ENCODE peak calls at places on chromosomes 13 and 19, in five cellular contexts. P is EH; U is CD14-positive monocyte; G is activated CD4-positive, alpha-beta memory T cell treated with anti-CD3 and anti-CD28 coated beads, Interleukin-2, amount 10 ng/mL, durations not matched to agents 7 days and 5 days; I is SW 1271. F is an unnamed sample.

GRCh38 chr19:2852598-2852997 is 11.3 kb downstream of the ZNF555 start:
- DNase-seq in P (no peak), U (no peak), G (no peak), I (no peak), F (no peak)

GRCh38 chr13:52141299-52141698 is 12.4 kb upstream of the NEK5 start:
- DNase-seq in P (no peak), U (no peak), G (no peak), I (no peak), F (no peak)

GRCh38 chr13:52899206-52899605 is 50.8 kb upstream of the PCDH8 start:
- DNase-seq in P (no peak), U (no peak), G (no peak), I (no peak), F (no peak)

GRCh38 chr13:49464621-49465325 is 20.7 kb downstream of the SETDB2 start:
- DNase-seq in P (peak), U (no peak), G (no peak), I (no peak), F (no peak)

GRCh38 chr13:92842145-92842544 is 384.5 kb upstream of the GPC6 start:
- DNase-seq in P (peak), U (no peak), G (no peak), I (peak), F (no peak)

GRCh38 chr13:50915562-50915961 is 6.0 kb downstream of the RNASEH2B start:
- DNase-seq in P (no peak), U (no peak), G (no peak), I (no peak), F (peak)

GRCh38 chr13:34578917-34579316 is 363.2 kb upstream of the NBEA start:
- DNase-seq in P (peak), U (no peak), G (no peak), I (no peak), F (no peak)

GRCh38 chr13:108920137-108920536 is 290.7 kb downstream of the MYO16 start:
- DNase-seq in P (no peak), U (no peak), G (no peak), I (no peak), F (no peak)

GRCh38 chr13:39565036-39565949 is 37.7 kb downstream of the LHFPL6 start:
- DNase-seq in P (peak), U (no peak), G (no peak), I (peak), F (no peak)

GRCh38 chr13:28574617-28575142 is 79.8 kb upstream of the FLT1 start:
- DNase-seq in P (peak), U (peak), G (peak), I (peak), F (no peak)

GRCh38 chr19:17435218-17435617 is 13.2 kb downstream of the TMEM221 start:
- DNase-seq in P (no peak), U (no peak), G (no peak), I (no peak), F (no peak)

GRCh38 chr13:107284168-107284567 is 716.2 kb upstream of the ARGLU1 start:
- DNase-seq in P (no peak), U (no peak), G (no peak), I (peak), F (no peak)

GRCh38 chr19:53872762-53873161 is 5.1 kb downstream of the MYADM start:
- DNase-seq in P (no peak), U (no peak), G (no peak), I (no peak), F (no peak)

GRCh38 chr13:51807041-51807440 is 3.1 kb upstream of the DHRS12 start:
- DNase-seq in P (no peak), U (no peak), G (no peak), I (no peak), F (no peak)

GRCh38 chr19:10551698-10552301 is 8.1 kb downstream of the ATG4D start:
- DNase-seq in P (peak), U (no peak), G (peak), I (peak), F (peak)

GRCh38 chr19:58558066-58558622 is at the start of gene UBE2M:
- DNase-seq in P (peak), U (peak), G (peak), I (no peak), F (peak)

GRCh38 chr19:18320865-18321728 is 1.8 kb downstream of the LSM4 start:
- DNase-seq in P (no peak), U (no peak), G (no peak), I (no peak), F (no peak)

GRCh38 chr13:56700324-56700723 is 440.4 kb upstream of the PRR20A start:
- DNase-seq in P (no peak), U (no peak), G (no peak), I (no peak), F (no peak)

GRCh38 chr13:70424428-70424827 is 316.2 kb upstream of the KLHL1 start:
- DNase-seq in P (no peak), U (no peak), G (no peak), I (no peak), F (no peak)

GRCh38 chr19:36144624-36145023 is 4.8 kb downstream of the CAPNS1 start:
- DNase-seq in P (no peak), U (no peak), G (no peak), I (no peak), F (no peak)

GRCh38 chr19:2719910-2720776 is 1.0 kb downstream of the DIRAS1 start:
- DNase-seq in P (peak), U (no peak), G (no peak), I (peak), F (no peak)

GRCh38 chr13:98293103-98293502 is 116.0 kb upstream of the RNF113B start:
- DNase-seq in P (peak), U (no peak), G (no peak), I (no peak), F (no peak)

GRCh38 chr19:49712397-49712859 is 21.5 kb downstream of the CPT1C start:
- DNase-seq in P (peak), U (no peak), G (no peak), I (peak), F (no peak)

GRCh38 chr13:34223984-34224383 is 406.0 kb downstream of the RFC3 start:
- DNase-seq in P (no peak), U (no peak), G (no peak), I (no peak), F (no peak)

GRCh38 chr13:32381539-32381938 is 46.4 kb downstream of the N4BP2L1 start:
- DNase-seq in P (peak), U (no peak), G (peak), I (no peak), F (peak)

GRCh38 chr19:13095393-13095784 is 7.3 kb downstream of the LYL1 start:
- DNase-seq in P (no peak), U (no peak), G (no peak), I (no peak), F (no peak)

GRCh38 chr13:28357846-28358496 is 137.0 kb downstream of the FLT1 start:
- DNase-seq in P (peak), U (no peak), G (no peak), I (no peak), F (no peak)

GRCh38 chr19:39497850-39498261 is 891 bp upstream of the DLL3 start:
- DNase-seq in P (peak), U (no peak), G (peak), I (no peak), F (peak)

GRCh38 chr19:2770055-2771013 is 12.7 kb downstream of the SGTA start:
- DNase-seq in P (peak), U (no peak), G (no peak), I (no peak), F (no peak)

GRCh38 chr19:19107663-19108062 is 30.6 kb downstream of the TMEM161A start:
- DNase-seq in P (no peak), U (no peak), G (no peak), I (no peak), F (no peak)

GRCh38 chr19:5085566-5085965 is 116.7 kb downstream of the KDM4B start:
- DNase-seq in P (no peak), U (no peak), G (no peak), I (no peak), F (no peak)

GRCh38 chr13:108755084-108755483 is 125.7 kb downstream of the MYO16 start:
- DNase-seq in P (no peak), U (no peak), G (no peak), I (no peak), F (no peak)

GRCh38 chr19:35363001-35363590 is 4.8 kb downstream of the FFAR3 start:
- DNase-seq in P (no peak), U (no peak), G (no peak), I (no peak), F (no peak)

F was measured in DND-41.